ENCODE peak calls at places on chromosomes 13 and 19, in seven cellular contexts. J, W, Z, P, L, R and H are unnamed samples.

GRCh38 chr13:71618154-71618553 is 248.8 kb downstream of the DACH1 start:
- DNase-seq in J (no peak), W (no peak), Z (no peak), P (no peak), L (no peak), R (no peak), H (no peak)

GRCh38 chr13:70668983-70669382 is 560.7 kb upstream of the KLHL1 start:
- DNase-seq in J (no peak), W (no peak), Z (no peak), P (no peak), L (no peak), R (no peak), H (no peak)

GRCh38 chr19:49786432-49786831 is 19.6 kb downstream of the AP2A1 start:
- DNase-seq in J (no peak), W (no peak), Z (no peak), P (no peak), L (no peak), R (no peak), H (no peak)

GRCh38 chr13:26600345-26600761 is 42.9 kb downstream of the WASF3 start:
- DNase-seq in J (no peak), W (no peak), Z (no peak), P (no peak), L (peak; percentile 38), R (no peak), H (no peak)

GRCh38 chr13:24625870-24626419 is 54.3 kb upstream of the ATP12A start:
- DNase-seq in J (no peak), W (no peak), Z (no peak), P (no peak), L (no peak), R (no peak), H (no peak)

GRCh38 chr19:4897146-4897545 is 5.5 kb downstream of the ARRDC5 start:
- DNase-seq in J (no peak), W (no peak), Z (no peak), P (no peak), L (no peak), R (no peak), H (no peak)

GRCh38 chr19:9324584-9324962 is 594 bp downstream of the ZNF559 start:
- DNase-seq in J (no peak), W (no peak), Z (no peak), P (no peak), L (no peak), R (no peak), H (no peak)

GRCh38 chr13:27980280-27980998 is 8.1 kb downstream of the URAD start:
- DNase-seq in J (no peak), W (no peak), Z (no peak), P (no peak), L (no peak), R (peak; percentile 66), H (peak; percentile 76)

GRCh38 chr19:35545855-35546381 is 492 bp downstream of the TMEM147 start:
- DNase-seq in J (peak; percentile 23), W (no peak), Z (no peak), P (peak; percentile 64), L (peak; percentile 60), R (no peak), H (peak; percentile 55)

GRCh38 chr13:109684836-109685602 is 101.4 kb downstream of the IRS2 start:
- DNase-seq in J (no peak), W (no peak), Z (no peak), P (no peak), L (no peak), R (no peak), H (no peak)

GRCh38 chr13:99353836-99354235 is 46.6 kb upstream of the GPR183 start:
- DNase-seq in J (no peak), W (no peak), Z (no peak), P (no peak), L (no peak), R (no peak), H (no peak)

GRCh38 chr13:99467764-99468163 is 33.5 kb upstream of the TM9SF2 start:
- DNase-seq in J (no peak), W (no peak), Z (no peak), P (no peak), L (no peak), R (no peak), H (no peak)

GRCh38 chr19:56174086-56174485 is 1.7 kb upstream of the GALP start:
- DNase-seq in J (no peak), W (no peak), Z (no peak), P (no peak), L (no peak), R (no peak), H (no peak)

GRCh38 chr13:100300708-100301107 is 211.8 kb downstream of the PCCA start:
- DNase-seq in J (no peak), W (no peak), Z (no peak), P (no peak), L (peak; percentile 96), R (no peak), H (no peak)

GRCh38 chr19:45761714-45762113 is 7.3 kb downstream of the SIX5 start:
- DNase-seq in J (no peak), W (no peak), Z (no peak), P (no peak), L (no peak), R (no peak), H (no peak)

GRCh38 chr13:94968040-94968756 is 255.9 kb upstream of the SOX21 start:
- DNase-seq in J (no peak), W (no peak), Z (no peak), P (no peak), L (peak; percentile 64), R (no peak), H (no peak)

GRCh38 chr19:46787040-46787330 is 1.4 kb downstream of the SLC1A5 start:
- DNase-seq in J (no peak), W (no peak), Z (no peak), P (no peak), L (no peak), R (no peak), H (no peak)

GRCh38 chr13:74187564-74187963 is 53.4 kb upstream of the KLF12 start:
- DNase-seq in J (no peak), W (no peak), Z (no peak), P (no peak), L (no peak), R (no peak), H (no peak)

GRCh38 chr13:92135509-92135908 is 737.1 kb downstream of the GPC5 start:
- DNase-seq in J (no peak), W (no peak), Z (no peak), P (no peak), L (no peak), R (no peak), H (no peak)

GRCh38 chr13:96963786-96964475 is 30.3 kb downstream of the OXGR1 start:
- DNase-seq in J (no peak), W (no peak), Z (no peak), P (no peak), L (no peak), R (no peak), H (no peak)

GRCh38 chr19:10566658-10567410 is 1.0 kb upstream of the KRI1 start:
- DNase-seq in J (peak; percentile 34), W (no peak), Z (no peak), P (peak; percentile 87), L (no peak), R (no peak), H (no peak)

GRCh38 chr19:58558066-58558622 is at the start of gene UBE2M:
- DNase-seq in J (peak; percentile 52), W (no peak), Z (no peak), P (no peak), L (peak; percentile 63), R (no peak), H (peak; percentile 48)

GRCh38 chr19:3521104-3521445 is 15.0 kb downstream of the FZR1 start:
- DNase-seq in J (no peak), W (no peak), Z (no peak), P (no peak), L (no peak), R (no peak), H (no peak)

GRCh38 chr19:19668230-19669012 is at the start of gene ZNF101:
- DNase-seq in J (peak; percentile 90), W (peak; percentile 70), Z (peak; percentile 94), P (peak; percentile 97), L (peak; percentile 97), R (peak; percentile 97), H (peak; percentile 95)

GRCh38 chr13:20195846-20196245 is 3.1 kb upstream of the GJB2 start:
- DNase-seq in J (no peak), W (no peak), Z (no peak), P (no peak), L (no peak), R (no peak), H (no peak)
- H3K27me3 ChIP-seq in J (peaks cover 56% of the 10 kb centered on the region), W (peaks cover 58% of the 10 kb centered on the region), Z (peaks cover 60% of the 10 kb centered on the region), P (peaks cover 54% of the 10 kb centered on the region), L (peaks cover 82% of the 10 kb centered on the region), R (peaks cover 33% of the 10 kb centered on the region), H (no peaks in the 10 kb centered on the region)

DNA sequence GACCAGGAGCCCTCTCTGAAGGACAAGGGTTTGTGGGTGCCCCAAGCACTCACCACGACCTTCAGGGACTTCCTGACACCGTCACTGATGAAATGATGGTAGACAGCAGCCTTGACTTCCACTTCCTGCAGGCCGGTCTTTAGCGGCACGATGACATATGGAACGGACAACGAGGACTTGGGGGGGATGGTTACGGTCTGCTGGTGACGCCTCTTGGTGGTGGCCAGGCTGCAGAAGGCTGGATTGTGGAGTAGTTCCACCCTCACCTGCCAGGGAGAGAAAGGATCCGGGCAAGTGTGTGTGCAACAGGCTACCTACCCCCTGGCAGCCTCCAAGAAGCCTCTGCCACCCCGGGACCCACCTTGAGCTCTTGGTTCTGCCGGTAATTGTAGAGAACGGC is 23.2 kb downstream of the C3 start:
- DNase-seq in J (no peak), W (no peak), Z (no peak), P (no peak), L (no peak), R (no peak), H (no peak)
- H3K4me3 ChIP-seq in J (no peak overlapping the region), W (no peak overlapping the region), Z (no peak overlapping the region), P (no peak overlapping the region), L (no peak overlapping the region), R (no peak overlapping the region), H (no peak overlapping the region)

GRCh38 chr13:50133277-50133953 is 118.2 kb downstream of the KCNRG start:
- DNase-seq in J (no peak), W (no peak), Z (no peak), P (no peak), L (no peak), R (no peak), H (no peak)
- H3K27me3 ChIP-seq in J (peaks cover 47% of the 10 kb centered on the region), W (peaks cover 66% of the 10 kb centered on the region), Z (peaks cover 61% of the 10 kb centered on the region), P (peaks cover 60% of the 10 kb centered on the region), L (no peaks in the 10 kb centered on the region), R (peaks cover 54% of the 10 kb centered on the region), H (peaks cover 32% of the 10 kb centered on the region)

DNA sequence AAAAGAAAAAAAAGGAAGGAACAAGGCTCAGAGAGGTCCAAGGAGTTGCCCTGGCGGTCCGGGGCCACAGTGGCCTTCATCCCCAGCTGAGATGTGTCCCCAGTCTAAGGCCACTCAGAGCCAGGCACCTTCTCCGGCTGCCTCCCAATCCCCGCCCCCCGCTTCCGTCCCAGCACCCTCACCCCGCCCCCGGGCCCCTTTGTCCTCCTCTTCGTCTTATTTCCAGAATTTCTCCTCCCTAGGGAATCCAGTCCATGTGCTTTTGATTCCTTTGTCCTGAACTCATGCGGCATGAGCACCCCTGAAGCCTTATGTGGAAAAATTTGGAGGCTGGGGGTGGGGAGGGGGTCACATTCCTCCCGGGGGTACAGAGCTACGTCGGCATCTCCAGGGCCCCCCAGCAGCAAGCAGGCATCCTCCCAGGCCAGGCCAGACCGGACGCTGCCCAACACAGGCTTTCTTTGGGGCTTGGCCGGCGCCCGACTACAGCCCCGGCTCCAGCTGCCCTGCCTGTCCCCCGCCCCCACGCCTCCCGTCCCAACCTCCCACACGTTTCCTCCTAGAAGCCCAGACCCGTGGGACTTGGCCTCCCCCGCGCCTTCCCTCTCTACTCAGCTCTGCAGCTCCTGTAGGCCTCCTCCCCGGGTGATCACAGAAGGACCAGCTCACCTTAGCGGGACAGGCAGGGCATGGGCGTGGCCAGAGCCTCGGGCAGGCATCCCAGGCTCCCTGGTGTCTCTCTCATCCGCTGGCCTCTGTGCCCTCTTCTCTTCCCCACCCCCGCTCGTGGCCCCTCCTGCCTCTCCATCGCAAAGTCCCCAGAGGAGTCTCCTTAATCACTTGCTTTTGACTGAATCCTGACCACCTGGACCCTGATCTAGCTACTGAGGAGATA is 17.8 kb upstream of the ADGRE5 start:
- DNase-seq in J (no peak), W (no peak), Z (peak; percentile 53), P (peak; percentile 33), L (peak; percentile 96), R (no peak), H (peak; percentile 71)
- H3K4me3 ChIP-seq in J (peak overlapping the region; percentile 66), W (peak overlapping the region; percentile 41), Z (peak overlapping the region; percentile 73), P (peak overlapping the region; percentile 69), L (peak overlapping the region; percentile 48), R (peak overlapping the region; percentile 39), H (peak overlapping the region; percentile 34)